ENCODE peak calls at places on chromosomes 7 and 10, in five cellular contexts. J is HCT116, T is H1, L is K562, H is SK-N-SH. M is an unnamed sample.

GRCh38 chr7:157018328-157018996 is 8.0 kb upstream of the MNX1 start:
- DNase-seq in J (no peak), T (no peak), L (no peak), H (peak), M (no peak)

GRCh38 chr7:64882341-64883112 is 20.5 kb upstream of the ZNF273 start:
- DNase-seq in J (no peak), T (peak), L (no peak), H (peak), M (no peak)

GRCh38 chr10:18157909-18158308 is 17.7 kb downstream of the CACNB2 start:
- DNase-seq in J (no peak), T (no peak), L (no peak), H (no peak), M (no peak)

GRCh38 chr7:139876622-139877283 is 47.7 kb downstream of the TBXAS1 start:
- DNase-seq in J (no peak), T (no peak), L (no peak), H (no peak), M (no peak)

GRCh38 chr7:75861636-75862035 is 17.2 kb upstream of the RHBDD2 start:
- DNase-seq in J (no peak), T (no peak), L (no peak), H (no peak), M (no peak)

GRCh38 chr7:157736341-157736740 is 399.5 kb downstream of the DNAJB6 start:
- DNase-seq in J (no peak), T (no peak), L (no peak), H (no peak), M (no peak)

GRCh38 chr10:538895-539294 is 150.6 kb downstream of the DIP2C start:
- DNase-seq in J (no peak), T (no peak), L (no peak), H (no peak), M (no peak)

GRCh38 chr10:116211682-116212081 is 61.3 kb downstream of the GFRA1 start:
- DNase-seq in J (no peak), T (no peak), L (no peak), H (no peak), M (no peak)

GRCh38 chr7:816751-817671 is 15.3 kb upstream of the SUN1 start:
- DNase-seq in J (no peak), T (no peak), L (peak), H (no peak), M (peak)

GRCh38 chr10:4767033-4767814 is 58.8 kb upstream of the AKR1E2 start:
- DNase-seq in J (peak), T (no peak), L (no peak), H (peak), M (peak)

GRCh38 chr7:17477182-17477581 is 178.7 kb downstream of the AHR start:
- DNase-seq in J (no peak), T (no peak), L (no peak), H (no peak), M (no peak)

GRCh38 chr7:129315916-129316315 is 91.1 kb downstream of the AHCYL2 start:
- DNase-seq in J (no peak), T (no peak), L (no peak), H (no peak), M (no peak)

GRCh38 chr10:123860209-123860608 is 31.4 kb downstream of the CPXM2 start:
- DNase-seq in J (no peak), T (no peak), L (no peak), H (no peak), M (no peak)

GRCh38 chr10:42924484-42924883 is 141.9 kb downstream of the BMS1 start:
- DNase-seq in J (no peak), T (no peak), L (no peak), H (no peak), M (no peak)

GRCh38 chr10:16933799-16934198 is 116.6 kb upstream of the RSU1 start:
- DNase-seq in J (no peak), T (no peak), L (no peak), H (no peak), M (no peak)

GRCh38 chr7:70663680-70664079 is 468.3 kb upstream of the GALNT17 start:
- DNase-seq in J (no peak), T (no peak), L (no peak), H (no peak), M (no peak)

GRCh38 chr7:112449353-112449752 is 907 bp upstream of the IFRD1 start:
- DNase-seq in J (peak), T (no peak), L (peak), H (no peak), M (no peak)

GRCh38 chr10:4683838-4684237 is 142.2 kb upstream of the AKR1E2 start:
- DNase-seq in J (no peak), T (no peak), L (no peak), H (no peak), M (no peak)

GRCh38 chr7:87506243-87507180 is 31.0 kb upstream of the ABCB4 start:
- DNase-seq in J (peak), T (no peak), L (no peak), H (peak), M (no peak)

GRCh38 chr7:139752148-139752547 is 25.6 kb downstream of the HIPK2 start:
- DNase-seq in J (no peak), T (no peak), L (no peak), H (no peak), M (no peak)

GRCh38 chr10:77872947-77873557 is 53.5 kb downstream of the DLG5 start:
- DNase-seq in J (no peak), T (no peak), L (no peak), H (no peak), M (no peak)

GRCh38 chr7:85023066-85023687 is 163.7 kb downstream of the SEMA3D start:
- DNase-seq in J (peak), T (no peak), L (peak), H (no peak), M (peak)

GRCh38 chr7:64849924-64850499 is 53.1 kb upstream of the ZNF273 start:
- DNase-seq in J (no peak), T (no peak), L (no peak), H (no peak), M (no peak)

GRCh38 chr7:91659096-91659495 is 221.4 kb downstream of the MTERF1 start:
- DNase-seq in J (no peak), T (no peak), L (no peak), H (no peak), M (no peak)

GRCh38 chr10:133133471-133134231 is 26.4 kb upstream of the KNDC1 start:
- DNase-seq in J (no peak), T (no peak), L (no peak), H (peak), M (no peak)

GRCh38 chr7:92653136-92653535 is 62.9 kb upstream of the FAM133B start:
- DNase-seq in J (no peak), T (no peak), L (no peak), H (no peak), M (no peak)

GRCh38 chr7:22667562-22668239 is 59.3 kb upstream of the IL6 start:
- DNase-seq in J (peak), T (peak), L (no peak), H (no peak), M (peak)

GRCh38 chr7:5223646-5224340 is 33.8 kb downstream of the WIPI2 start:
- DNase-seq in J (no peak), T (no peak), L (no peak), H (no peak), M (no peak)

GRCh38 chr7:37230221-37230620 is 218.4 kb downstream of the ELMO1 start:
- DNase-seq in J (no peak), T (no peak), L (peak), H (no peak), M (no peak)

GRCh38 chr10:96090463-96090800 is 39.7 kb upstream of the ZNF518A start:
- DNase-seq in J (no peak), T (no peak), L (no peak), H (no peak), M (no peak)

GRCh38 chr7:134502463-134502862 is 24.9 kb upstream of the AKR1B10 start:
- DNase-seq in J (no peak), T (no peak), L (no peak), H (no peak), M (no peak)

GRCh38 chr7:134778941-134779740 is at the start of gene CALD1:
- DNase-seq in J (peak), T (peak), L (no peak), H (peak), M (peak)

DNA sequence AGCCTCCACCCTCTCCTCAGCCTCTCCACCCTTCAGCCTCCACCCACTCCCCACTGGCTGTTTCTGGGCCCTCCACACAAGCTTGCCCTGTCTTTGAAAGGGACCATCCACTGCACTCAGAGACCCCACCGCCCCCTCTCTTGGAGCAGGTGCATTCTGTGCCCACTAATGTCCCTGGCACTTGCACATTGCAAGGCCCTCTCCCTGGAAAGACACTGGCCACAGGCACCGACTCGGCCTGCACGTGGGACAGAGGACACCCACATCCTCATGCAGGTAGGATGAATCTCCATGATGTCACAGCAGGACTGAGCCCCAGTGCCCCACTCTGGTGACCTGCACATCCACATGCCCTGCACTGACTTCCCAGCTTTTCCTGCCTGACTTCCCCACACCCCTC is 36.8 kb upstream of the EBF3 start:
- DNase-seq in J (no peak), T (no peak), L (no peak), H (no peak), M (no peak)
- TF ChIP-seq JUND in J (no peak), T (no peak), L (no peak), H (no peak), M (no peak)

GRCh38 chr7:25621993-25622392 is 393.7 kb upstream of the NPVF start:
- DNase-seq in J (no peak), T (no peak), L (no peak), H (no peak), M (no peak)

GRCh38 chr7:25617219-25617618 is 388.9 kb upstream of the NPVF start:
- DNase-seq in J (no peak), T (no peak), L (no peak), H (no peak), M (no peak)

GRCh38 chr7:25624001-25624400 is 395.7 kb upstream of the NPVF start:
- DNase-seq in J (no peak), T (no peak), L (no peak), H (no peak), M (no peak)

GRCh38 chr7:25622716-25623115 is 394.4 kb upstream of the NPVF start:
- DNase-seq in J (no peak), T (no peak), L (no peak), H (no peak), M (no peak)

GRCh38 chr7:25619963-25620799 is 391.9 kb upstream of the NPVF start:
- DNase-seq in J (no peak), T (no peak), L (no peak), H (peak), M (peak)
- TF ChIP-seq JUND in J (no peak), T (no peak), L (no peak), H (no peak), M (no peak)

DNA sequence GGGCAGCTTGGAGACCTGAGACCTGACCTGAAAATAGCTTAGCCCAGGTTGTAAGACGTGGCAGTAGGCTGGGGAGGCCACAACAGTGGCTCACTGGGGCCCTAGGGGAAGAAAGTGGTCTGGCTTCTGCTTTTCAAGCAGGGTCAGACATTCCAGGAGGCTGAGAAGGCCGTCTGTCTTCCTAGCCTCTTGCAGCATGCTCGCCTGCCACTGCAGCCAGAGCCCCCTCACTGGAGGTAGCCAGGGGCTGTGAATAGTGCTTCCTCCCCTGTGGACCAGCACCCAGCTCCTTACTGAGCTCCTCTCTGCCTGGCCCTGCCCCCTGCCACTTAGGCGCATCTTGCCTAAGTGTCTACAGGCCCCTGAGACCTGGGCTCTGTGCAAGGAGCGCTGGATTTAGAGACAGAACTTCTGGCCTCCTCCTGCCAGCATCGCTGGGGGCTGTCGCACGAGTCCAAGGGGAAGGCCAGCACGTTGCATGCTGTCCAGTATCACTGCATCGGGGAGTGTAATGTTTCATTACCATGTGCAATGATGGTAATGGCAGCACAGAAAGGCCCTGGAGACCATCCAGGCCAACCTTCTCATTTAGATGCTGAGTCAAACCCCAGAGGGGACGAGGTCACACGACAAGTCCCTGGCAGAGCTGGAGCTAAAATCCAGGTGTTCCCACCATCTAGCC is 12.7 kb downstream of the ZMIZ1 start:
- DNase-seq in J (no peak), T (no peak), L (no peak), H (no peak), M (no peak)
- TF ChIP-seq JUND in J (no peak), T (no peak), L (no peak), H (no peak), M (no peak)

GRCh38 chr7:25860206-25860881 is 291.7 kb upstream of the NFE2L3 start:
- DNase-seq in J (no peak), T (no peak), L (no peak), H (peak), M (no peak)
- TF ChIP-seq JUND in J (no peak), T (no peak), L (no peak), H (no peak), M (no peak)

GRCh38 chr10:3472705-3473078 is 300.1 kb upstream of the PITRM1 start:
- DNase-seq in J (no peak), T (no peak), L (no peak), H (no peak), M (peak)

GRCh38 chr10:3471927-3472704 is 299.5 kb upstream of the PITRM1 start:
- DNase-seq in J (no peak), T (no peak), L (no peak), H (no peak), M (no peak)

GRCh38 chr10:3474266-3474665 is 301.7 kb upstream of the PITRM1 start:
- DNase-seq in J (no peak), T (no peak), L (no peak), H (no peak), M (no peak)

GRCh38 chr10:3471497-3471896 is 298.9 kb upstream of the PITRM1 start:
- DNase-seq in J (no peak), T (no peak), L (no peak), H (no peak), M (no peak)

GRCh38 chr10:3473271-3473670 is 300.7 kb upstream of the PITRM1 start:
- DNase-seq in J (no peak), T (no peak), L (no peak), H (no peak), M (peak)
- TF ChIP-seq JUND in J (no peak), T (no peak), L (no peak), H (no peak), M (no peak)

GRCh38 chr10:91590142-91590903 is 42.5 kb downstream of the PPP1R3C start:
- DNase-seq in J (no peak), T (no peak), L (no peak), H (no peak), M (no peak)
- TF ChIP-seq JUND in J (no peak), T (no peak), L (no peak), H (peak), M (no peak)

DNA sequence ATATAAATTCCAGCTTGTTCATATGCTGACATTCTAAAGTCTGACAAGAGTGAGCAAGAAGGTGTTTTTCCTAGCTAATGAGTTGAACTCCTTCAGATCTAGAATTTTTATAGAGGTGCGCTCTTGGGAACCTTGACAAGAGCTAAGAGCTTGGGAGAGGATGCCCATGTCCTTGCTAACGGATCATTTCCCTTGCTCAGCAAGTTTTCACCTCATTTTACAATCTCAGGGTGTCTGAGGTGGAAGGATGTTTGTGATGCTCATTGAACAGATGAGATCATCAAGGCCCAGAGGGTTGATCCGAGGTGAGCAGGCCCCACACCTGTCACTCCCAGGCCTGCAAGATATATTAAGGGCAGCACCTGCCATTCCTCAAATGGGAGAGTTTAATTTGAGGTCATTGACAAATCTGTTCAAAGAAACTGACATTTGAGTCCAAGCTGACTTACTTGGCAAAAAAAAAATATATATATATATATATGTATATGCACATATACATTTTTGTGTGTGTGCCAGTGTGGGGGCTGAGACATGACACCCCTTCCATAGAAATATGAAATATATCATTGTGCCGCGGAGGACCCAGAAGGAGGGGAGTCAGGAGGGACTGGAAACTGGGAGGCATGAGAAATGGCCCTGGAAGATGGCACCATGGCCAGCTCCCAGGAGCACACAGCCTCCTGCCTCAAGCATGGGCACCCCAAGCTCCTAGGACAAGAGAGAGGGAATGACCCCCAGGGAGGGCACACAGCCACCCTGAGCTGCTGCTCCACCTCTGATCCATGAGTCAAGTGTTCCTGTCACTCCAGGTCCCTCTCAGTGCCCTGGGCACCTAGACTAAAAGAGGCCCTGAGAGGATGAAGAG is 17.3 kb upstream of the TMEM72 start:
- DNase-seq in J (no peak), T (no peak), L (no peak), H (no peak), M (no peak)
- TF ChIP-seq JUND in J (no peak), T (no peak), L (no peak), H (no peak), M (no peak)

GRCh38 chr7:43868181-43868580 is 1.1 kb downstream of the MRPS24 start:
- DNase-seq in J (no peak), T (no peak), L (no peak), H (no peak), M (no peak)
- TF ChIP-seq JUND in J (no peak), T (no peak), L (no peak), H (no peak), M (no peak)

GRCh38 chr7:151631149-151631967 is 111.7 kb upstream of the RHEB start:
- DNase-seq in J (no peak), T (no peak), L (no peak), H (no peak), M (no peak)
- TF ChIP-seq JUND in J (no peak), T (no peak), L (no peak), H (no peak), M (no peak)